ENCODE peak calls at places on chromosomes 13 and 19, in eight cellular contexts. N is T-helper 17 cell; I is dorsolateral prefrontal cortex; F is NCI-H748 treated with DMSO at 0.1 percent for 48 hours; Y is activated effector memory CD4-positive, alpha-beta T cell treated with anti-CD3 and anti-CD28 coated beads, Interleukin-2, amount 50 U/mL, for 16 hours; J is stimulated activated CD4-positive, alpha-beta T cell treated with anti-CD3 and anti-CD28 coated beads, Interleukin-4, amount 100 ng/mL, for 4 hours; D is EL; L is stimulated activated CD8-positive, alpha-beta memory T cell treated with anti-CD3 and anti-CD28 coated beads, Interleukin-15, amount 100 ng/mL, for 48 hours. C is an unnamed sample.
A peak's percentile ranks its signal among the peaks of the same experiment; 100 is the strongest.

GRCh38 chr19:3253270-3253669 is 28.8 kb downstream of the CELF5 start:
- DNase-seq in N (no peak), I (no peak), F (no peak), Y (no peak), J (no peak), D (no peak), L (no peak), C (no peak)

GRCh38 chr19:8846819-8847218 is 14.6 kb downstream of the MBD3L1 start:
- DNase-seq in N (no peak), I (no peak), F (no peak), Y (no peak), J (no peak), D (no peak), L (no peak), C (no peak)

GRCh38 chr13:23934481-23934880 is 37.2 kb upstream of the C1QTNF9B start:
- DNase-seq in N (no peak), I (no peak), F (no peak), Y (no peak), J (no peak), D (no peak), L (no peak), C (no peak)

GRCh38 chr13:98444381-98444780 is 132.5 kb downstream of the STK24 start:
- DNase-seq in N (no peak), I (no peak), F (no peak), Y (no peak), J (no peak), D (no peak), L (no peak), C (no peak)

GRCh38 chr13:32902898-32903297 is 113.3 kb upstream of the KL start:
- DNase-seq in N (no peak), I (no peak), F (no peak), Y (no peak), J (no peak), D (peak; percentile 33), L (no peak), C (no peak)

GRCh38 chr19:47608908-47609879 is at the start of gene BICRA:
- DNase-seq in N (peak; percentile 70), I (peak; percentile 57), F (peak; percentile 79), Y (peak; percentile 93), J (peak; percentile 71), D (peak; percentile 83), L (peak; percentile 66), C (peak; percentile 86)

GRCh38 chr19:42143341-42144234 is 11.3 kb upstream of the POU2F2 start:
- DNase-seq in N (no peak), I (no peak), F (no peak), Y (no peak), J (no peak), D (no peak), L (no peak), C (no peak)

GRCh38 chr19:38229585-38230073 is 5.6 kb upstream of the DPF1 start:
- DNase-seq in N (peak; percentile 59), I (peak; percentile 89), F (peak; percentile 88), Y (peak; percentile 88), J (peak; percentile 55), D (peak; percentile 91), L (peak; percentile 63), C (peak; percentile 43)

GRCh38 chr13:80168089-80168850 is 172.7 kb downstream of the SPRY2 start:
- DNase-seq in N (no peak), I (no peak), F (no peak), Y (no peak), J (no peak), D (peak; percentile 13), L (no peak), C (no peak)

GRCh38 chr19:32206065-32206464 is 139.3 kb upstream of the ZNF507 start:
- DNase-seq in N (no peak), I (no peak), F (no peak), Y (no peak), J (no peak), D (no peak), L (no peak), C (no peak)

GRCh38 chr19:47296036-47296435 is 13.6 kb upstream of the C5AR1 start:
- DNase-seq in N (peak; percentile 47), I (peak; percentile 28), F (peak; percentile 89), Y (peak; percentile 86), J (peak; percentile 65), D (peak; percentile 79), L (peak; percentile 63), C (peak; percentile 66)

GRCh38 chr13:32415019-32415418 is 12.9 kb downstream of the N4BP2L1 start:
- DNase-seq in N (no peak), I (no peak), F (no peak), Y (no peak), J (no peak), D (no peak), L (no peak), C (no peak)

GRCh38 chr13:78241278-78241919 is 322.8 kb upstream of the EDNRB start:
- DNase-seq in N (no peak), I (no peak), F (peak; percentile 62), Y (no peak), J (no peak), D (peak; percentile 30), L (no peak), C (no peak)